ENCODE peak calls at places on chromosome 17, in nine cellular contexts. I is Peyer's patch, X is heart left ventricle, B is ovary, O is uterus, F is endothelial cell of umbilical vein, J is right lobe of liver, D is adrenal gland, S is breast epithelium. E is an unnamed sample. For H3K36me3, the result is how much of the 10 kb centered on the place peaks cover.

GRCh38 chr17:9256361-9256943 is 235.1 kb downstream of the NTN1 start:
- DNase-seq in I (no peak), X (no peak), B (no peak), O (no peak), F (no peak), J (no peak), D (no peak), S (no peak), E (no peak)

GRCh38 chr17:66542183-66542966 is 240.0 kb downstream of the PRKCA start:
- DNase-seq in I (no peak), X (no peak), B (no peak), O (no peak), F (no peak), J (no peak), D (no peak), S (no peak), E (no peak)

GRCh38 chr17:28112199-28112995 is 69.9 kb downstream of the NLK start:
- DNase-seq in I (no peak), X (no peak), B (no peak), O (no peak), F (peak), J (no peak), D (no peak), S (no peak), E (no peak)

GRCh38 chr17:55062921-55063320 is 94.4 kb downstream of the STXBP4 start:
- DNase-seq in I (no peak), X (no peak), B (no peak), O (no peak), F (no peak), J (no peak), D (no peak), S (no peak), E (no peak)

GRCh38 chr17:42409467-42410351 is 13.3 kb downstream of the CAVIN1 start:
- DNase-seq in I (peak), X (peak), B (peak), O (peak), F (peak), J (no peak), D (peak), S (peak), E (peak)

GRCh38 chr17:79082311-79083190 is 7.9 kb downstream of the ENGASE start:
- DNase-seq in I (peak), X (peak), B (no peak), O (no peak), F (peak), J (peak), D (peak), S (no peak), E (no peak)

GRCh38 chr17:70172921-70173320 is 3.6 kb downstream of the KCNJ2 start:
- DNase-seq in I (no peak), X (no peak), B (no peak), O (no peak), F (peak), J (no peak), D (no peak), S (no peak), E (no peak)

GRCh38 chr17:58786586-58787295 is 31.1 kb downstream of the PPM1E start:
- DNase-seq in I (no peak), X (no peak), B (no peak), O (no peak), F (peak), J (no peak), D (peak), S (no peak), E (no peak)

GRCh38 chr17:58575511-58575910 is 61.1 kb upstream of the MTMR4 start:
- DNase-seq in I (no peak), X (no peak), B (no peak), O (no peak), F (peak), J (no peak), D (no peak), S (no peak), E (no peak)

GRCh38 chr17:21200590-21201301 is 13.2 kb downstream of the TMEM11 start:
- DNase-seq in I (no peak), X (no peak), B (no peak), O (no peak), F (no peak), J (no peak), D (no peak), S (no peak), E (no peak)

GRCh38 chr17:57357392-57357784 is 101.1 kb downstream of the MSI2 start:
- DNase-seq in I (no peak), X (peak), B (no peak), O (no peak), F (no peak), J (peak), D (peak), S (peak), E (no peak)

GRCh38 chr17:80600586-80600985 is 55.9 kb downstream of the RPTOR start:
- DNase-seq in I (no peak), X (no peak), B (no peak), O (no peak), F (no peak), J (no peak), D (no peak), S (no peak), E (no peak)

GRCh38 chr17:6476061-6476833 is 32.0 kb downstream of the PIMREG start:
- DNase-seq in I (no peak), X (no peak), B (no peak), O (no peak), F (no peak), J (no peak), D (no peak), S (no peak), E (no peak)

GRCh38 chr17:299546-299945 is 53.1 kb downstream of the RPH3AL start:
- DNase-seq in I (no peak), X (peak), B (no peak), O (no peak), F (no peak), J (peak), D (peak), S (no peak), E (peak)

GRCh38 chr17:76707985-76708807 is 2.6 kb downstream of the MXRA7 start:
- DNase-seq in I (no peak), X (no peak), B (no peak), O (no peak), F (no peak), J (no peak), D (peak), S (no peak), E (peak)

GRCh38 chr17:56929362-56929969 is 15.6 kb upstream of the TRIM25 start:
- DNase-seq in I (no peak), X (no peak), B (no peak), O (no peak), F (no peak), J (no peak), D (no peak), S (no peak), E (no peak)

GRCh38 chr17:82732118-82732743 is 3.2 kb upstream of the FN3K start:
- DNase-seq in I (no peak), X (no peak), B (no peak), O (no peak), F (no peak), J (no peak), D (no peak), S (no peak), E (no peak)

GRCh38 chr17:82736511-82737185 is 1.2 kb downstream of the FN3K start:
- DNase-seq in I (no peak), X (no peak), B (no peak), O (no peak), F (no peak), J (no peak), D (no peak), S (no peak), E (no peak)

GRCh38 chr17:82737981-82738877 is 2.8 kb downstream of the FN3K start:
- DNase-seq in I (no peak), X (peak), B (peak), O (peak), F (no peak), J (peak), D (peak), S (no peak), E (no peak)

GRCh38 chr17:82729479-82730260 is 5.7 kb upstream of the FN3K start:
- DNase-seq in I (no peak), X (no peak), B (no peak), O (no peak), F (no peak), J (no peak), D (no peak), S (no peak), E (no peak)

GRCh38 chr17:82734987-82735866 is at the start of gene FN3K:
- DNase-seq in I (peak), X (peak), B (peak), O (peak), F (peak), J (peak), D (peak), S (no peak), E (peak)
- H3K27ac ChIP-seq in I (peak), X (peak), B (peak), O (peak), F (no peak), J (peak), D (peak), S (peak), E (peak)

DNA sequence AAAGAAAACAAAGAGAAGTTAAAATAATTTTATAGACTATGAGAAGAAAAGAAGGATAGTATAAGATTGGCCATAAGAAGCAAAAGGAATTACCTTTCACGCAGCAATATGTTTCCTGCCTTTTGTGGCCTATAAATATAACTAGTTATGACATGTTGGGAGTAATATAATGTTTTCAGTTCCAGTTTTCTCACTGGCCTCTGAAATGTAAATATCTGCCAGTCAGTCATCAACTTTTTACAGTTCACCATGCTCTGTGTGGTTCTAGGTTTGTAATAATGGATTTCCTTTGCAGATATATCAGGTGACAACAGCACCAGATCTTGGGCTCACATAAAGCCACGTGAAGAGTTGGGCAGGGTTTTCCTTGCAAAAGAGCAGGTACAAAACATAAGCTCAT is 94.3 kb downstream of the ABCA8 start:
- DNase-seq in I (no peak), X (no peak), B (no peak), O (no peak), F (no peak), J (no peak), D (no peak), S (no peak), E (no peak)
- H3K36me3 ChIP-seq in I (under half), X (under half), B (under half), O (under half), F (under half), J (under half), D (under half), S (under half), E (under half)

DNA sequence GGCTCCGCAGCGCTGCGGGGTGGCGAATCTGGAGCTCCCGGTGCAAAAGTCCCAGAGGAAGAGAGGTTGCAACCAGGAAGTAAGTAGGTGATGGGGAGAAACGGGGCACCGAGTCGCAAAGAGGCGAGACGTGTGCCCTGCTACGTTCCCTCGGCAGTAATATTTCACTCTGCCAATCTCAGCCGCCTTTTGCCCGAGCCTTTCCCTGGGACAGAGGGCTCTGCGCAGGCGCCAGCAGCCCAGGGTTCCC is at the start of gene NR1D1:
- DNase-seq in I (no peak), X (no peak), B (no peak), O (no peak), F (no peak), J (no peak), D (no peak), S (no peak), E (no peak)
- TF ChIP-seq POLR2A in I (peak), X (peak), B (no peak), O (peak), F (peak), J (peak), D (peak), S (peak), E (peak)

DNA sequence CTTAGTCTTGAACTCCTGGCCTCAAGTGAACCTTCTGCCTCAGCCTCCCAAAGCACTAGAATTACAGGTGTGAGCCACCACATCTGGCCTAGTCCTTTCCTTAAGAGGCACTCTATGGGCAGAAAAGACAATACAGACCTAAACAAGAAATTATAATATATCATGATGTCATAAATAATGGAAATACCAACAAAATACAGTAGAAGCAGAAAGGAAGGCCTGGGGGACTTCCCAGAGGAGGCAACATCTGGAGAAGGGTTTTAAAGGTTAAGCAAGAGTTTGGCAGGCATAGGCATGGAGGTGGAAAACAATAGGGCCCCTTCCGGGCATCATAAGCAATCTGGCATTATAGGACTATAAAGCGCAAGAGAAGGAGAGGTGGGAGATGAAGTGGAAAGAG is 24.9 kb upstream of the GNA13 start:
- DNase-seq in I (no peak), X (no peak), B (no peak), O (no peak), F (no peak), J (no peak), D (no peak), S (no peak), E (no peak)
- H3K27ac ChIP-seq in I (no peak), X (no peak), B (no peak), O (no peak), F (no peak), J (no peak), D (no peak), S (no peak), E (no peak)

DNA sequence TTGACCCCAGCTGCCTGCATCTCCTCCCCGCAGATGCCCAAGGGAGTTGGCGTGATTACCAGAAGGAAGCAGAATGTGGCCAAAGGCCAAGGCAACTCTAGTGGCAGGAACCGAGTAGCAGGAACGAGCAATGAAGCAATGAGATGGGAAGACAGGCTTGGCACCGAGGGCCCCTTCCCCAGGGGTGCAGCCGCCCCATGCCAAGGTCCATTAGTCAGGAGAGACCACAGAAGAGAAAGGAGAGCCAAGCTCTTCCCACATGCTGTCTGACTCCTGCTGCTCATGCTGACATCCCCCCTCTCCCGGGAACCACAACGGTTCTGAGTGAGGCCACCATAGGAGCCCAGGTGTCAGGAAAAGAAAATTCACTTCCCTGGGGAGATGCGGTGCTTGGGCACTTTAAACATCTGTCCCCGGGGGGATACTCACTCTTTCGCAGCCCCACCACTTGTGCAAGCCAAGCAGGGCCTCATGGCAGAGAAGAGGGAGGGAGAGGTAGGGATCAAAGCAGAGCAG is 67.4 kb downstream of the MYO18A start:
- DNase-seq in I (no peak), X (peak), B (no peak), O (no peak), F (no peak), J (peak), D (no peak), S (no peak), E (no peak)
- H3K36me3 ChIP-seq in I (half or more), X (under half), B (under half), O (under half), F (under half), J (half or more), D (under half), S (under half), E (half or more)

DNA sequence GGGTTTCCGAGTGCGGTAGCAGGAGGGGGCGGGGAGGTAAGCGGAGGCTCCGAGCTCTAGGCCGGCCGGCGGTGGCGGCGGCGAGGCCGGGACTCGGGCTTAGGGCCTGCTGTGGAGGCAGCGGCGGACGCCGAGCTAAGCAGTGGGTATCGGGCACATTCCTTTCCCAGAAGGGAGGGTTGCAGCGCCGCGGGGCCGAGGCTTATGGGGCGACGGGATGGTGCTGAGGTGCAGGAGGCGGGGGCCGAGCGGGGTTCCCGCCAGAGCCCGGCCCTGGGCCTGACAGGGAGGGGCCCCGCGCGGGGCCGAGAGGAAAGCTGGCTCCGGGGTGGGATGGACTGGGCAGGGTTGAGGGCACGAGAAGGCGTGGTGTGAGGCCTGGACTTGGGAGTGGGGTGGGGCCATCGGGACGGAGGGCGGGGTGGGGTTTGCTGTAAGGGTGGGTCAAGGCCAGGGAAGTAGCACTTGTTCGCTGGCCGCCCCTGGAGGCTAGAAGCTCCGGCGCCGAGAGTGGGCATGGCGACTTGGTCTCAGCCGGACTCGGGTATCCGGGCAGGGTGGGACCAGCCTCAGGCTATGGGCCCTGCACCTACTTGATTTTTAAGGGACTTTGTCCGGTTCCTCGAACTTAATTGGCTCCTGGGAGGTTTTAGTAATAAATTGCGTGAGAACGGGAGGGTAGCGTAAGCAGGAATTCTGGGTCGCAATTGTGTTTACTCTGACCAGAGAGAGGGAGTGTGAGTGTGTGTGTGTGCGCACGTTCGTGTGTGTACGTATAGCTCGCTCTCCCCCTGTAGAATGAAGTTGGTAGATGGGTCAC is at the start of gene NFE2L1:
- DNase-seq in I (peak), X (peak), B (peak), O (peak), F (peak), J (peak), D (peak), S (peak), E (peak)
- TF ChIP-seq POLR2A in I (peak), X (peak), B (peak), O (peak), F (peak), J (peak), D (peak), S (no peak), E (peak)

DNA sequence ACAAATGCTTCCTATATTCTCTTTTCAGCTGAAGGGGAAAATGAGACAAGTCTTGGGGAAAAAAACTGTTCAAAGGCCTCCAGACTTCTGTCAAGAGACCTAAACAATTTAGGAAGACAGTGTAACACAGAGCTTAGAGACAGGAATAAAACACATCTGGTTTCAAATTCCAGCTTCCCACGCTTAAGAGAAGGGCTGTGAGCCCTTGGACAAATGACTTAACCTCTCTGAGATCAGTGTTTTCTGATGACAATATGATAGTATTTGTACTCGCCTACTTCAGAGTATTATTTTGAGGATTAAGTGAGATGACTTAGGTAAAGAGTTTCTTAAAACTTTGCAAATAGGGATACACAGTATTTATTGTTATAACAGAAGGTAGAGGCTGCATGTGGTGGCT is 29.5 kb downstream of the SMURF2 start:
- DNase-seq in I (no peak), X (no peak), B (no peak), O (no peak), F (peak), J (no peak), D (no peak), S (no peak), E (no peak)
- H3K27ac ChIP-seq in I (no peak), X (no peak), B (no peak), O (no peak), F (no peak), J (no peak), D (no peak), S (no peak), E (no peak)

DNA sequence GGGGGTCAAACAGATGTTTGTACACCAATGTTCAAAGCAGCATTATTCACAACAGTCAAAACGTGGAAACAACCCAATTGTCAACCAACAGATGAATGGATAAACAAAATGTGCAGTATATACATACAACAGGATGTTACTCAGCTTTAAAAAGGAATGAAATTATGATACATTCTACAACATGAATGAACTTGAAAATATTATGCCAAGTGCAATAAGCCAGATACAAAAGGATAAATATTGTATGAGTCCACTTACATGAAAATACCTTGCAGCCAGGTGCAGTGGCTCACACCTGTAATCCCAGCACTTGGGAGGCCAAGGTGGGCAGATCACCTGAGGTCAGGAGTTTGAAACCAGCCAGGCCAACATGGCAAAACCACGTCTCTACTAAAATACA is 39.9 kb downstream of the UBE2G1 start:
- DNase-seq in I (no peak), X (no peak), B (no peak), O (no peak), F (no peak), J (no peak), D (no peak), S (no peak), E (no peak)
- H3K36me3 ChIP-seq in I (under half), X (under half), B (under half), O (under half), F (under half), J (under half), D (under half), S (under half), E (under half)